ENCODE peak calls at places on chromosome 10, in four cellular contexts. One of them, this sample, is unnamed.

GRCh38 chr10:98208925-98209324 is 59.1 kb downstream of the LOXL4 start:
- DNase-seq in PC-9: no peak
- DNase-seq in GM06990: no peak
- DNase-seq in Calu3: no peak
- DNase-seq in this sample: no peak

GRCh38 chr10:75803816-75804576 is 372.6 kb downstream of the LRMDA start:
- DNase-seq in PC-9: no peak
- DNase-seq in GM06990: no peak
- DNase-seq in Calu3: no peak
- DNase-seq in this sample: no peak

GRCh38 chr10:87816842-87817178 is 1.2 kb downstream of the ATAD1 start:
- DNase-seq in PC-9: no peak
- DNase-seq in GM06990: no peak
- DNase-seq in Calu3: no peak
- DNase-seq in this sample: no peak

GRCh38 chr10:63105811-63106755 is 27.0 kb upstream of the NRBF2 start:
- DNase-seq in PC-9: no peak
- DNase-seq in GM06990: no peak
- DNase-seq in Calu3: no peak
- DNase-seq in this sample: no peak

GRCh38 chr10:48517911-48518321 is 87.0 kb downstream of the ARHGAP22 start:
- DNase-seq in PC-9: no peak
- DNase-seq in GM06990: no peak
- DNase-seq in Calu3: no peak
- DNase-seq in this sample: no peak

GRCh38 chr10:62514079-62514693 is 140.0 kb downstream of the ZNF365 start:
- DNase-seq in PC-9: no peak
- DNase-seq in GM06990: no peak
- DNase-seq in Calu3: peak; percentile 7
- DNase-seq in this sample: no peak

GRCh38 chr10:10642741-10643280 is 374.9 kb upstream of the CELF2 start:
- DNase-seq in PC-9: no peak
- DNase-seq in GM06990: no peak
- DNase-seq in Calu3: no peak
- DNase-seq in this sample: no peak

GRCh38 chr10:118607768-118608354 is 12.4 kb upstream of the PRLHR start:
- DNase-seq in PC-9: no peak
- DNase-seq in GM06990: no peak
- DNase-seq in Calu3: no peak
- DNase-seq in this sample: no peak

GRCh38 chr10:35336921-35337741 is 822 bp downstream of the CCNY start:
- DNase-seq in PC-9: peak; percentile 38
- DNase-seq in GM06990: peak; percentile 55
- DNase-seq in Calu3: peak; percentile 37
- DNase-seq in this sample: peak; percentile 53

GRCh38 chr10:84762754-84763394 is 434.5 kb downstream of the CCSER2 start:
- DNase-seq in PC-9: no peak
- DNase-seq in GM06990: no peak
- DNase-seq in Calu3: no peak
- DNase-seq in this sample: no peak

GRCh38 chr10:48775206-48775517 is 90.5 kb downstream of the WDFY4 start:
- DNase-seq in PC-9: no peak
- DNase-seq in GM06990: no peak
- DNase-seq in Calu3: no peak
- DNase-seq in this sample: no peak

GRCh38 chr10:1184541-1185415 is 128.6 kb downstream of the WDR37 start:
- DNase-seq in PC-9: no peak
- DNase-seq in GM06990: no peak
- DNase-seq in Calu3: no peak
- DNase-seq in this sample: no peak

GRCh38 chr10:14409247-14409646 is 78.5 kb upstream of the FRMD4A start:
- DNase-seq in PC-9: no peak
- DNase-seq in GM06990: no peak
- DNase-seq in Calu3: no peak
- DNase-seq in this sample: peak; percentile 65

GRCh38 chr10:60574388-60574787 is 184.7 kb upstream of the ANK3 start:
- DNase-seq in PC-9: no peak
- DNase-seq in GM06990: no peak
- DNase-seq in Calu3: no peak
- DNase-seq in this sample: no peak

GRCh38 chr10:11798862-11799735 is 24.1 kb upstream of the PROSER2 start:
- DNase-seq in PC-9: no peak
- DNase-seq in GM06990: no peak
- DNase-seq in Calu3: no peak
- DNase-seq in this sample: no peak

GRCh38 chr10:110312206-110312605 is 7.5 kb upstream of the SMNDC1 start:
- DNase-seq in PC-9: no peak
- DNase-seq in GM06990: no peak
- DNase-seq in Calu3: no peak
- DNase-seq in this sample: no peak

GRCh38 chr10:110323503-110323902 is 18.8 kb upstream of the SMNDC1 start:
- DNase-seq in PC-9: no peak
- DNase-seq in GM06990: no peak
- DNase-seq in Calu3: no peak
- DNase-seq in this sample: no peak

GRCh38 chr10:110313674-110314073 is 9.0 kb upstream of the SMNDC1 start:
- DNase-seq in PC-9: no peak
- DNase-seq in GM06990: no peak
- DNase-seq in Calu3: no peak
- DNase-seq in this sample: no peak

GRCh38 chr10:110321869-110322620 is 17.3 kb upstream of the SMNDC1 start:
- DNase-seq in PC-9: no peak
- DNase-seq in GM06990: no peak
- DNase-seq in Calu3: no peak
- DNase-seq in this sample: no peak

GRCh38 chr10:110317866-110318850 is 13.4 kb upstream of the SMNDC1 start:
- DNase-seq in PC-9: no peak
- DNase-seq in GM06990: no peak
- DNase-seq in Calu3: no peak
- DNase-seq in this sample: peak; percentile 35
- TF ChIP-seq CTCF in PC-9: no peak
- TF ChIP-seq CTCF in GM06990: no peak
- TF ChIP-seq CTCF in Calu3: no peak
- TF ChIP-seq CTCF in this sample: no peak

GRCh38 chr10:6919077-6919476 is 339.0 kb upstream of the PRKCQ start:
- DNase-seq in PC-9: no peak
- DNase-seq in GM06990: no peak
- DNase-seq in Calu3: no peak
- DNase-seq in this sample: no peak

GRCh38 chr10:6916601-6917000 is 336.5 kb upstream of the PRKCQ start:
- DNase-seq in PC-9: no peak
- DNase-seq in GM06990: no peak
- DNase-seq in Calu3: no peak
- DNase-seq in this sample: no peak

GRCh38 chr10:6917125-6917524 is 337.0 kb upstream of the PRKCQ start:
- DNase-seq in PC-9: no peak
- DNase-seq in GM06990: no peak
- DNase-seq in Calu3: no peak
- DNase-seq in this sample: no peak

GRCh38 chr10:6918305-6918704 is 338.2 kb upstream of the PRKCQ start:
- DNase-seq in PC-9: no peak
- DNase-seq in GM06990: no peak
- DNase-seq in Calu3: peak; percentile 24
- DNase-seq in this sample: peak; percentile 86

DNA sequence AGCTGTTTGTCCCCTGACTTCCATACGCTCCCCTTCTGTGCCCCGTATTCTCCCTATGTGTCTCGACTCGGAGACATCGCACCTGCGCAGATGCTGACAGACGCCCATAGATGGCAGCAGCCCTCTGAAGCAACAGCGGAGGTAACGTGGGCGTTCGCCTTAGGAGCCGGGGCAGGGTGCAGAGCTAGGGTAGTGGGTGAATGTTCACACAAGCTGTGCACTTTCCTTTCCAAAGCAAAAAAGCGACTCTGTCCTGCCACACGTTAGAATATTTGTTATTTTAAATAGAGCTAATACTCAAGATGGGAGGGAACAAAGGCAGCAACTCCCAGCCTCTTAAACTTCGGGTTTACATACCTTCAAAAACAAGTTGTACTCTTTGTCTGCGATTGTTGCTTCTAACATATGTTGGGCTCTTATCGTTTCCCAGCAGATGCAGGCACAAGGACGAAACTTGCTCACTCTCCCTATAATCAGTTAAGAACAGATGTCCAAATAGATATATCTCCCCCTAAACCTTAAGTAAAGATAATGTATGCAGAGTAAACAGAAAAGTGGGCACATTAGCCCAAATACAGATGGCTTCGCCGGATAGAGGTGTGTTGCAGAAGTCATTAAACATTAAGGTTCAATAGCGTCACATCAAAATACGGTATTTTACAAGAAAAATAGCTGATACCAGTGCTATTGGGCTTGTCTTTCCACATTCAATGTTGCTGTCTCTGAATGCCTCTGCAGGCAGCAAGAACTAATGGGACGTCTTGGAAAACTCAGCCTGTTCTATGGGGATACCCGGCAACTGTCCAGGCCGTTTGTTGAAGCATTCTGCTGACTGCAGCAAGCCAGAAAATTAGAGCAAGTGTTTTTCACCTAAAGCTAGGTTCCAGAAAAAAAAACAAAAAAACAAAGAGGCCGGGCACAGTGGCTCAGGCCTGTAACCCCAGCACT is 340.3 kb upstream of the PRKCQ start:
- DNase-seq in PC-9: peak; percentile 31
- DNase-seq in GM06990: peak; percentile 52
- DNase-seq in Calu3: peak; percentile 75
- DNase-seq in this sample: peak; percentile 92
- TF ChIP-seq CTCF in PC-9: peak; percentile 43
- TF ChIP-seq CTCF in GM06990: peak; percentile 96
- TF ChIP-seq CTCF in Calu3: peak; percentile 66
- TF ChIP-seq CTCF in this sample: peak; percentile 64

DNA sequence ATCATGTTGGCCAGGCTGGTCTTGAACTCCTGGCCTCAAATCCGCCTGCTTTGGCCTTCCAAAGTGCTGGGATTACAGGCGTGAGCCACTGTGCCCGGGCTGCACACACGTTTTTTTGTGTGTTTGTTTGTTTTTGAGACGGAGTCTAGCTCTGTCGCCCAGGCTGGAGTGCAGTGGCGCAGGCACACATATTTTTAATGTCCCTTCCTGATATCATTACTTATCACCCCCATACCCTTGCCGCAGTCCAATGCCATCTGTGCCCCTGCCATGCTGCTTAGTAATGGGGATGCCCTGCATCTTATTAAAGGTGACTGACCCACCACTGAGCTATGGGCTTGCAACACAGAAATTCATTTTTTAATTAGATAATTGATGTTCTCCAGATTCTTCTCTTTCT is 180.7 kb downstream of the TEX36 start:
- DNase-seq in PC-9: no peak
- DNase-seq in GM06990: no peak
- DNase-seq in Calu3: no peak
- DNase-seq in this sample: no peak
- TF ChIP-seq CTCF in PC-9: no peak
- TF ChIP-seq CTCF in GM06990: no peak
- TF ChIP-seq CTCF in Calu3: no peak
- TF ChIP-seq CTCF in this sample: no peak

DNA sequence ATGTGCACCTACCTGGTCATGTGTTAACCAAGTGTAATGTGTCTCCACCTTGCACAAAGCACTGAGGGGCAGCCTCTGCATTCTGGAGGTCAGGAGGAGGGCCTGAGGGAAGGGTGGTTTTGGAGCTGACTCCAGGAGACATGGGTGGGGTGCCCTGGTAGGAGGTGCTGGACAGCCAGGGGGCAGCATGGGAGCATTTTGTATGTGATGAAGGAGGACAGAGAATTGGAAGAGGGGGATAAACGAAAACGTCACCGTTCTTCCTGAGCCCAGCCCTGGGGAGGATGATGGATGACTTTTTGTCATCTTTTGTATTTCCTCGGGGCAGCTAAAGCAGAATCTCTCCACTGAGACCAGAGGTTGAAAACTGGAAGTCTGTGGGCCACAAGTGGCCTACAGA is 242.3 kb downstream of the VTI1A start:
- DNase-seq in PC-9: peak; percentile 14
- DNase-seq in GM06990: no peak
- DNase-seq in Calu3: peak; percentile 50
- DNase-seq in this sample: peak; percentile 14
- TF ChIP-seq CTCF in PC-9: no peak
- TF ChIP-seq CTCF in GM06990: peak; percentile 29
- TF ChIP-seq CTCF in Calu3: peak; percentile 13
- TF ChIP-seq CTCF in this sample: no peak

GRCh38 chr10:123240776-123241175 is 86.6 kb downstream of the BUB3 start:
- DNase-seq in PC-9: no peak
- DNase-seq in GM06990: no peak
- DNase-seq in Calu3: no peak
- DNase-seq in this sample: no peak

GRCh38 chr10:123249894-123250293 is 95.7 kb downstream of the BUB3 start:
- DNase-seq in PC-9: no peak
- DNase-seq in GM06990: no peak
- DNase-seq in Calu3: no peak
- DNase-seq in this sample: no peak

GRCh38 chr10:123241391-123242141 is 87.4 kb downstream of the BUB3 start:
- DNase-seq in PC-9: no peak
- DNase-seq in GM06990: no peak
- DNase-seq in Calu3: no peak
- DNase-seq in this sample: peak; percentile 60

GRCh38 chr10:123240250-123240649 is 86.0 kb downstream of the BUB3 start:
- DNase-seq in PC-9: no peak
- DNase-seq in GM06990: no peak
- DNase-seq in Calu3: no peak
- DNase-seq in this sample: no peak

DNA sequence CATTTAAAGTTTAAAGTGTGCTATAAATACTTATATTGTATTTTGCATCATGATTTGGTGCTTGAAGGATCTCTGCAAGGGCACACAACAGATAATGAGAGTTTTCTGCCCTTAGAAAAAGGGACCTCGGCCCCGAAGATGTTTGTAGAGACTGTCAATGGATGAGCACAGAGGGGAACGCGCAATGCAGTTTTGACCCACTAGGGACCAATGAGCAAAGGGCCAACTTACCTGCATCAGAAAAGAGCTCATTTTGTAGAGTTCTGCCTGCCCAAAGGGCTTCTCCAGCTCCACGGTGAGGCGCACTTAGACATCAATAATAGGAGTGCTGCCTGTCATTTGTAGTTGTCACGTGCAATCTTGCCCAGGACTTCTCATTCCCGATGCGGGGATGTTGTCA is 91.1 kb downstream of the BUB3 start:
- DNase-seq in PC-9: no peak
- DNase-seq in GM06990: no peak
- DNase-seq in Calu3: no peak
- DNase-seq in this sample: no peak
- TF ChIP-seq CTCF in PC-9: no peak
- TF ChIP-seq CTCF in GM06990: peak; percentile 13
- TF ChIP-seq CTCF in Calu3: no peak
- TF ChIP-seq CTCF in this sample: no peak

GRCh38 chr10:131310054-131310903 is 1.2 kb downstream of the TCERG1L start:
- DNase-seq in PC-9: no peak
- DNase-seq in GM06990: no peak
- DNase-seq in Calu3: no peak
- DNase-seq in this sample: no peak
- TF ChIP-seq CTCF in PC-9: peak; percentile 53
- TF ChIP-seq CTCF in GM06990: no peak
- TF ChIP-seq CTCF in Calu3: no peak
- TF ChIP-seq CTCF in this sample: peak; percentile 47

This sample was measured in activated CD8-positive, alpha-beta T cell treated with anti-CD3 and anti-CD28 coated beads for 36 hours.